ENCODE peak calls at places on chromosomes 3 and 15, in eight cellular contexts. E is cardiac fibroblast, G is dorsolateral prefrontal cortex, O is cardiac muscle cell, S is GM12865, Z is right lobe of liver, D is heart left ventricle, Q is brain microvascular endothelial cell. W is an unnamed sample.

GRCh38 chr3:78519281-78519680 is 1248.5 kb downstream of the ROBO1 start:
- DNase-seq in G (peak; percentile 33), D (no peak), Q (no peak), E (no peak), Z (no peak), O (no peak), S (no peak), W (no peak)

GRCh38 chr3:186614266-186614596 is 1.4 kb downstream of the AHSG start:
- DNase-seq in G (no peak), O (no peak), E (no peak), S (no peak), Z (no peak), D (no peak), Q (no peak), W (no peak)

GRCh38 chr3:16508242-16508575 is 5.3 kb downstream of the RFTN1 start:
- DNase-seq in D (no peak), Q (no peak), O (no peak), E (no peak), S (no peak), G (no peak), Z (no peak), W (no peak)

GRCh38 chr3:135159848-135160247 is 364.8 kb downstream of the EPHB1 start:
- DNase-seq in G (no peak), S (no peak), D (no peak), Z (no peak), Q (no peak), O (no peak), E (no peak), W (no peak)

GRCh38 chr3:141740349-141740748 is 2.3 kb downstream of the RNF7 start:
- DNase-seq in E (no peak), Z (no peak), S (no peak), O (no peak), G (no peak), Q (no peak), D (no peak), W (no peak)

GRCh38 chr3:184039414-184039813 is 7.9 kb downstream of the HTR3D start:
- DNase-seq in G (no peak), S (no peak), Q (no peak), O (no peak), E (no peak), D (no peak), Z (no peak), W (peak; percentile 4)

GRCh38 chr3:13091898-13092620 is 18.8 kb upstream of the IQSEC1 start:
- DNase-seq in Z (peak; percentile 93), S (peak; percentile 88), D (peak; percentile 86), O (peak; percentile 84), G (peak; percentile 91), Q (peak; percentile 65), E (peak; percentile 80), W (peak; percentile 61)

GRCh38 chr3:29925150-29925549 is 644.3 kb downstream of the RBMS3 start:
- DNase-seq in S (no peak), G (no peak), E (peak; percentile 53), Q (no peak), D (no peak), O (no peak), Z (no peak), W (no peak)

GRCh38 chr3:156633335-156633734 is 41.1 kb upstream of the TIPARP start:
- DNase-seq in Q (peak; percentile 80), S (no peak), Z (no peak), O (no peak), D (peak; percentile 41), E (peak; percentile 83), G (no peak), W (peak; percentile 96)

GRCh38 chr3:12127366-12127765 is 31.3 kb downstream of the TIMP4 start:
- DNase-seq in D (no peak), Q (no peak), G (no peak), E (no peak), Z (no peak), O (no peak), S (no peak), W (no peak)

GRCh38 chr15:34358367-34358766 is 8.6 kb downstream of the LPCAT4 start:
- DNase-seq in S (no peak), D (no peak), Z (no peak), Q (no peak), E (peak; percentile 22), O (no peak), G (no peak), W (no peak)

GRCh38 chr3:151841801-151842200 is 27.9 kb downstream of the AADAC start:
- DNase-seq in O (no peak), G (no peak), S (no peak), D (no peak), E (peak; percentile 51), Q (no peak), Z (no peak), W (no peak)

GRCh38 chr3:64224826-64225606 is at the start of gene PRICKLE2:
- DNase-seq in O (peak; percentile 41), S (peak; percentile 91), G (peak; percentile 88), D (peak; percentile 80), E (peak; percentile 95), Q (peak; percentile 96), Z (peak; percentile 60), W (peak; percentile 90)

GRCh38 chr3:52093751-52094525 is 37.6 kb upstream of the DUSP7 start:
- DNase-seq in Q (peak; percentile 63), E (peak; percentile 57), S (no peak), G (no peak), Z (peak; percentile 21), D (no peak), O (no peak), W (peak; percentile 64)

GRCh38 chr3:24340161-24340560 is 154.5 kb downstream of the THRB start:
- DNase-seq in Z (no peak), G (no peak), Q (no peak), D (no peak), O (no peak), E (no peak), S (no peak), W (no peak)

GRCh38 chr3:65879372-65879771 is 159.3 kb downstream of the MAGI1 start:
- DNase-seq in O (no peak), G (no peak), Z (no peak), Q (no peak), S (no peak), E (no peak), D (no peak), W (no peak)

GRCh38 chr3:52444860-52445793 is at the start of gene SEMA3G:
- DNase-seq in Z (peak; percentile 85), E (peak; percentile 41), S (peak; percentile 82), D (peak; percentile 79), O (peak; percentile 88), G (no peak), Q (peak; percentile 45), W (peak; percentile 53)

GRCh38 chr3:52108302-52109232 is 45.7 kb downstream of the POC1A start:
- DNase-seq in S (no peak), Q (no peak), E (peak; percentile 55), O (peak; percentile 80), Z (peak; percentile 46), D (peak; percentile 73), G (peak; percentile 58), W (peak; percentile 63)

GRCh38 chr15:71469393-71469792 is 341.0 kb upstream of the NR2E3 start:
- DNase-seq in Z (no peak), D (no peak), S (no peak), G (no peak), Q (no peak), O (no peak), E (no peak), W (peak; percentile 78)

GRCh38 chr3:129614927-129615363 is 8.5 kb upstream of the PLXND1 start:
- DNase-seq in E (no peak), Z (peak; percentile 56), O (no peak), D (peak; percentile 75), G (no peak), S (no peak), Q (no peak), W (no peak)

GRCh38 chr15:100693451-100693850 is 91.1 kb downstream of the ASB7 start:
- DNase-seq in G (no peak), O (no peak), S (no peak), E (no peak), Z (no peak), Q (no peak), D (no peak), W (no peak)

GRCh38 chr15:40047413-40048154 is 8.6 kb upstream of the SRP14 start:
- DNase-seq in S (peak; percentile 94), E (peak; percentile 92), Q (peak; percentile 74), Z (no peak), D (peak; percentile 69), O (no peak), G (no peak), W (peak; percentile 65)
- H3K4me3 ChIP-seq in S (peak overlapping the region; percentile 39), E (no peak overlapping the region), Q (no peak overlapping the region), Z (no peak overlapping the region), D (no peak overlapping the region), O (no peak overlapping the region), G (no peak overlapping the region), W (no peak overlapping the region)

DNA sequence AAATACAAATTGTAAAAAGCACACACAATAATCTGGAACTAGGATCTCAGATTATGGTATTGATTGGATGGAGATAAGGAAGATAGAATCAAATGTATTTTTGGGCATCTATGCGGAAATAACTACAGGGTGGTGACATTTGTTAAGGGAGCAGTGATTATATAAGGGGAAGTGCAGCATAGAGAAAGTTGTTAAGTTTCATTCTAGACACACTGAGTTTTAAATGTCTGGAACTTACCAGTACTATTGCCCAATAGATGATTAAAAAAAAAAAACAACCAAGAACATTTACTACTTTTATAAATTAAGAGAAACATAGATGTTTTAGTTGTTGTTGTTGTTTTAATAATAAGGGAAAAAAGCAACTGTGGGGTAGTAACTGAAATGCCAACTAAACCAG is 32.1 kb upstream of the C3orf38 start:
- DNase-seq in S (no peak), E (no peak), Z (no peak), O (no peak), G (no peak), D (no peak), Q (no peak), W (no peak)
- TF ChIP-seq CTCF in S (no peak), E (no peak), Z (no peak), O (no peak), G (no peak), D (no peak), Q (no peak), W (no peak)

GRCh38 chr3:105822171-105823123 is 46.4 kb downstream of the CBLB start:
- DNase-seq in E (no peak), Q (no peak), Z (no peak), S (no peak), O (peak; percentile 28), D (no peak), G (no peak), W (no peak)
- H3K4me3 ChIP-seq in E (no peak overlapping the region), Q (no peak overlapping the region), Z (no peak overlapping the region), S (no peak overlapping the region), O (no peak overlapping the region), D (no peak overlapping the region), G (no peak overlapping the region), W (no peak overlapping the region)

DNA sequence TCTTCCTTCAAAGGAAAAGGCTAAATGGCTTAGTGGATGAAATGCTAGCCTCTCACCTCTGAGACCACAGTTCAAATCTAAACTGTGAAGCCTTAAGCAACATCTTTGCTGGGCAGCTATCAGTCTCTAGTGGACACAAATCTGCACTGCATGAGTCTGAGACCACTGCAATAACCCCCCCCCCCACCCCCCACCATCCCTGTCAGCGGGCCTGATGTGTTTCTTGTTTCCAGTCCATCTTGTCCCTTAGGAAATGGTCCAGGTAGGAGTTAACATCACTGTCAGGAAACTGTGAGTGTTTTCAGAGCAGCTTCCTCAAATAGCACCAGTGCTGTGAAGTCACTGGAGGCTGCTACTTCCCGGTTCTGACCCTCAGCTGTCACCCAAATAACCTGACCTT is 140.6 kb upstream of the TMCO5A start:
- DNase-seq in G (no peak), Z (no peak), E (no peak), D (no peak), S (no peak), O (peak; percentile 30), Q (no peak), W (no peak)
- TF ChIP-seq CTCF in G (no peak), Z (peak; percentile 37), E (peak; percentile 6), D (no peak), S (no peak), O (no peak), Q (peak; percentile 53), W (peak; percentile 15)